ENCODE peak calls at places on chromosomes 4 and X, in seven cellular contexts. Y is HEK293T, E is mucosa of gallbladder, H is ureter, M is non-pigmented ciliary epithelial cell, V is fibroblast of mammary gland, T is epithelial cell of esophagus. B is an unnamed sample.

GRCh38 chrX:100928660-100929613 is at the start of gene XKRX:
- DNase-seq in Y (peak), E (peak), H (no peak), M (no peak), V (peak), T (peak), B (no peak)

GRCh38 chrX:103656623-103657022 is 27.8 kb downstream of the TCEAL1 start:
- DNase-seq in Y (no peak), E (no peak), H (no peak), M (no peak), V (peak), T (peak), B (peak)

GRCh38 chr4:1365271-1366178 is 18.5 kb downstream of the UVSSA start:
- DNase-seq in Y (no peak), E (no peak), H (no peak), M (no peak), V (no peak), T (peak), B (no peak)

GRCh38 chr4:127534041-127534440 is 98.7 kb upstream of the INTU start:
- DNase-seq in Y (no peak), E (no peak), H (no peak), M (no peak), V (no peak), T (no peak), B (no peak)

GRCh38 chrX:39158801-39159657 is 357.8 kb downstream of the MID1IP1 start:
- DNase-seq in Y (no peak), E (no peak), H (no peak), M (peak), V (peak), T (no peak), B (peak)

GRCh38 chr4:177107288-177107901 is 202.3 kb upstream of the NEIL3 start:
- DNase-seq in Y (no peak), E (no peak), H (no peak), M (no peak), V (peak), T (peak), B (peak)

GRCh38 chrX:19846995-19847790 is 40.2 kb downstream of the SH3KBP1 start:
- DNase-seq in Y (no peak), E (no peak), H (no peak), M (peak), V (peak), T (peak), B (no peak)

GRCh38 chr4:23931489-23931830 is 41.6 kb upstream of the PPARGC1A start:
- DNase-seq in Y (no peak), E (no peak), H (no peak), M (no peak), V (no peak), T (no peak), B (no peak)

GRCh38 chr4:8353912-8354453 is 84.4 kb downstream of the HTRA3 start:
- DNase-seq in Y (no peak), E (no peak), H (no peak), M (peak), V (peak), T (no peak), B (no peak)

GRCh38 chrX:112247714-112248113 is 165.1 kb upstream of the TRPC5 start:
- DNase-seq in Y (no peak), E (no peak), H (no peak), M (no peak), V (no peak), T (no peak), B (no peak)

GRCh38 chr4:155509619-155510018 is 132.9 kb upstream of the MAP9 start:
- DNase-seq in Y (no peak), E (no peak), H (no peak), M (no peak), V (peak), T (peak), B (no peak)

GRCh38 chr4:156113138-156113537 is 159.5 kb upstream of the CTSO start:
- DNase-seq in Y (no peak), E (no peak), H (no peak), M (no peak), V (no peak), T (peak), B (no peak)

GRCh38 chrX:136674270-136674986 is 26.5 kb downstream of the CD40LG start:
- DNase-seq in Y (no peak), E (no peak), H (no peak), M (no peak), V (no peak), T (no peak), B (no peak)

GRCh38 chrX:17768997-17769396 is 31.7 kb downstream of the SCML1 start:
- DNase-seq in Y (no peak), E (no peak), H (no peak), M (no peak), V (no peak), T (no peak), B (no peak)

GRCh38 chr4:139767168-139767567 is 101.5 kb downstream of the MGST2 start:
- DNase-seq in Y (no peak), E (no peak), H (no peak), M (peak), V (no peak), T (no peak), B (no peak)

GRCh38 chr4:40055379-40055872 is 1.2 kb upstream of the N4BP2 start:
- DNase-seq in Y (no peak), E (no peak), H (no peak), M (no peak), V (no peak), T (no peak), B (no peak)